ENCODE peak calls at places on chromosomes 16 and 17, in four cellular contexts. V, E, L and W are unnamed samples.

GRCh38 chr16:86631441-86631840 is 53.1 kb downstream of the FOXL1 start:
- DNase-seq in V (peak), E (peak), L (peak), W (no peak)

GRCh38 chr16:84055366-84055765 is 12.8 kb upstream of the SLC38A8 start:
- DNase-seq in V (no peak), E (no peak), L (peak), W (peak)

GRCh38 chr16:62738631-62739030 is 702.4 kb upstream of the CDH8 start:
- DNase-seq in V (no peak), E (no peak), L (no peak), W (no peak)

GRCh38 chr16:14483819-14484385 is 146.2 kb downstream of the PARN start:
- DNase-seq in V (no peak), E (no peak), L (no peak), W (no peak)

GRCh38 chr17:8930664-8931063 is 34.8 kb downstream of the PIK3R5 start:
- DNase-seq in V (no peak), E (no peak), L (no peak), W (no peak)

GRCh38 chr17:58381124-58381838 is 29.3 kb upstream of the SUPT4H1 start:
- DNase-seq in V (no peak), E (no peak), L (no peak), W (no peak)

GRCh38 chr16:78988361-78988992 is 612.1 kb downstream of the MAF start:
- DNase-seq in V (no peak), E (no peak), L (no peak), W (no peak)

GRCh38 chr16:70476272-70477020 is 22.1 kb downstream of the FCSK start:
- DNase-seq in V (peak), E (no peak), L (no peak), W (no peak)

GRCh38 chr16:23966577-23966976 is 130.8 kb downstream of the PRKCB start:
- DNase-seq in V (no peak), E (no peak), L (no peak), W (no peak)

GRCh38 chr17:50979524-50979927 is 113.4 kb upstream of the TOB1 start:
- DNase-seq in V (no peak), E (no peak), L (no peak), W (no peak)

GRCh38 chr16:79821911-79822310 is 221.4 kb upstream of the MAF start:
- DNase-seq in V (no peak), E (no peak), L (no peak), W (no peak)

GRCh38 chr17:81429813-81430510 is 34.7 kb downstream of the BAHCC1 start:
- DNase-seq in V (no peak), E (no peak), L (no peak), W (no peak)

GRCh38 chr16:27625050-27625697 is 75.2 kb downstream of the KATNIP start:
- DNase-seq in V (no peak), E (no peak), L (no peak), W (no peak)

GRCh38 chr16:55933038-55933437 is 57.9 kb upstream of the CES5A start:
- DNase-seq in V (no peak), E (no peak), L (no peak), W (no peak)

GRCh38 chr16:64440421-64440831 is 681.4 kb downstream of the CDH11 start:
- DNase-seq in V (no peak), E (no peak), L (no peak), W (no peak)

GRCh38 chr17:21042434-21043295 is at the start of gene USP22:
- DNase-seq in V (peak), E (no peak), L (no peak), W (no peak)

GRCh38 chr17:37490638-37491614 is 1.2 kb downstream of the DUSP14 start:
- DNase-seq in V (peak), E (no peak), L (no peak), W (peak)

GRCh38 chr17:32349503-32349853 is 479 bp upstream of the ZNF207 start:
- DNase-seq in V (no peak), E (no peak), L (no peak), W (no peak)

GRCh38 chr17:78204387-78205123 is 9.5 kb upstream of the BIRC5 start:
- DNase-seq in V (no peak), E (no peak), L (no peak), W (no peak)

GRCh38 chr16:60310836-60311445 is 1576.8 kb upstream of the GOT2 start:
- DNase-seq in V (no peak), E (no peak), L (no peak), W (no peak)

GRCh38 chr17:19348081-19348650 is 14.4 kb downstream of the B9D1 start:
- DNase-seq in V (no peak), E (no peak), L (no peak), W (peak)

GRCh38 chr17:47703191-47703591 is 9.2 kb downstream of the TBKBP1 start:
- DNase-seq in V (no peak), E (no peak), L (peak), W (peak)

GRCh38 chr17:2302740-2303277 is 776 bp downstream of the SMG6 start:
- DNase-seq in V (no peak), E (no peak), L (no peak), W (no peak)

GRCh38 chr17:40554646-40555295 is 10.5 kb downstream of the CCR7 start:
- DNase-seq in V (no peak), E (no peak), L (peak), W (no peak)

GRCh38 chr17:31561469-31562412 is 170.3 kb downstream of the RAB11FIP4 start:
- DNase-seq in V (no peak), E (no peak), L (no peak), W (no peak)

GRCh38 chr16:81730090-81731051 is 48.7 kb upstream of the PLCG2 start:
- DNase-seq in V (peak), E (no peak), L (peak), W (peak)

GRCh38 chr17:12328204-12328603 is 307.5 kb downstream of the MAP2K4 start:
- DNase-seq in V (no peak), E (no peak), L (no peak), W (no peak)

GRCh38 chr17:11554542-11554941 is 43.7 kb upstream of the DNAH9 start:
- DNase-seq in V (no peak), E (no peak), L (no peak), W (no peak)

GRCh38 chr17:57255776-57256681 is at the start of gene MSI2:
- DNase-seq in V (peak), E (peak), L (peak), W (peak)

GRCh38 chr17:50203589-50204345 is 2.3 kb upstream of the COL1A1 start:
- DNase-seq in V (no peak), E (no peak), L (no peak), W (peak)

GRCh38 chr17:38352245-38353083 is 820 bp downstream of the SOCS7 start:
- DNase-seq in V (no peak), E (no peak), L (peak), W (no peak)

GRCh38 chr17:59365383-59365981 is 34.0 kb downstream of the YPEL2 start:
- DNase-seq in V (no peak), E (no peak), L (no peak), W (peak)